ENCODE peak calls at places on chromosome 4, in seven cellular contexts. S, P, I, A, H, Q and U are unnamed samples.

GRCh38 chr4:76582074-76582816 is 147.2 kb downstream of the SHROOM3 start:
- DNase-seq in S (peak), P (no peak), I (peak), A (no peak), H (no peak), Q (no peak), U (no peak)

GRCh38 chr4:10259976-10260375 is 143.4 kb upstream of the WDR1 start:
- DNase-seq in S (no peak), P (no peak), I (no peak), A (no peak), H (no peak), Q (no peak), U (no peak)

GRCh38 chr4:112348488-112349158 is 51.5 kb downstream of the ALPK1 start:
- DNase-seq in S (peak), P (peak), I (peak), A (peak), H (peak), Q (peak), U (peak)

GRCh38 chr4:48082956-48083355 is 51.1 kb downstream of the TXK start:
- DNase-seq in S (no peak), P (no peak), I (no peak), A (no peak), H (no peak), Q (no peak), U (no peak)

GRCh38 chr4:163048447-163048846 is 118.2 kb downstream of the NAF1 start:
- DNase-seq in S (peak), P (peak), I (no peak), A (no peak), H (no peak), Q (peak), U (peak)

GRCh38 chr4:25223770-25224375 is 10.0 kb upstream of the PI4K2B start:
- DNase-seq in S (peak), P (peak), I (no peak), A (no peak), H (no peak), Q (peak), U (peak)

GRCh38 chr4:45944000-45944399 is 179.9 kb downstream of the GABRG1 start:
- DNase-seq in S (no peak), P (no peak), I (no peak), A (no peak), H (no peak), Q (no peak), U (no peak)

GRCh38 chr4:145182212-145182611 is 1.8 kb upstream of the OTUD4 start:
- DNase-seq in S (no peak), P (no peak), I (no peak), A (no peak), H (no peak), Q (no peak), U (no peak)

GRCh38 chr4:184756399-184756798 is 22.5 kb upstream of the CENPU start:
- DNase-seq in S (peak), P (peak), I (no peak), A (no peak), H (no peak), Q (peak), U (peak)

GRCh38 chr4:128653514-128654420 is 155.7 kb upstream of the JADE1 start:
- DNase-seq in S (peak), P (peak), I (no peak), A (no peak), H (no peak), Q (peak), U (peak)

GRCh38 chr4:150136481-150136880 is 58.2 kb downstream of the DCLK2 start:
- DNase-seq in S (peak), P (peak), I (no peak), A (no peak), H (no peak), Q (peak), U (no peak)

GRCh38 chr4:59966758-59967157 is 1233.4 kb upstream of the ADGRL3 start:
- DNase-seq in S (no peak), P (no peak), I (no peak), A (no peak), H (no peak), Q (no peak), U (no peak)

GRCh38 chr4:18621186-18621585 is 599.6 kb upstream of the LCORL start:
- DNase-seq in S (no peak), P (no peak), I (no peak), A (no peak), H (no peak), Q (no peak), U (no peak)

GRCh38 chr4:2909583-2909982 is 53.6 kb downstream of the NOP14 start:
- DNase-seq in S (no peak), P (no peak), I (no peak), A (no peak), H (no peak), Q (no peak), U (no peak)

GRCh38 chr4:169662226-169662625 is 41.8 kb downstream of the CLCN3 start:
- DNase-seq in S (no peak), P (no peak), I (no peak), A (no peak), H (no peak), Q (no peak), U (no peak)

GRCh38 chr4:113881256-113881655 is 98.2 kb downstream of the ARSJ start:
- DNase-seq in S (peak), P (peak), I (no peak), A (no peak), H (no peak), Q (peak), U (peak)

GRCh38 chr4:89283226-89283974 is 24.2 kb downstream of the GPRIN3 start:
- DNase-seq in S (peak), P (peak), I (no peak), A (no peak), H (no peak), Q (no peak), U (peak)

GRCh38 chr4:149113804-149114430 is 671.7 kb upstream of the NR3C2 start:
- DNase-seq in S (peak), P (peak), I (peak), A (no peak), H (peak), Q (peak), U (no peak)

GRCh38 chr4:149110499-149110898 is 668.3 kb upstream of the NR3C2 start:
- DNase-seq in S (no peak), P (no peak), I (no peak), A (no peak), H (no peak), Q (no peak), U (no peak)

GRCh38 chr4:149108626-149109025 is 666.4 kb upstream of the NR3C2 start:
- DNase-seq in S (no peak), P (no peak), I (no peak), A (no peak), H (no peak), Q (peak), U (peak)

GRCh38 chr4:149112109-149112508 is 669.9 kb upstream of the NR3C2 start:
- DNase-seq in S (no peak), P (no peak), I (no peak), A (no peak), H (no peak), Q (no peak), U (no peak)
- TF ChIP-seq CTCF in S (no peak), P (no peak), I (no peak), A (no peak), H (no peak), Q (no peak), U (no peak)

GRCh38 chr4:176298664-176299063 is 21.1 kb upstream of the SPCS3 start:
- DNase-seq in S (no peak), P (no peak), I (no peak), A (no peak), H (no peak), Q (no peak), U (no peak)
- H3K4me3 ChIP-seq in S (no peak), P (no peak), I (no peak), A (no peak), H (no peak), Q (no peak), U (no peak)

GRCh38 chr4:171622729-171623128 is 190.5 kb upstream of the GALNTL6 start:
- DNase-seq in S (no peak), P (no peak), I (no peak), A (no peak), H (no peak), Q (no peak), U (no peak)

GRCh38 chr4:171626554-171626953 is 186.7 kb upstream of the GALNTL6 start:
- DNase-seq in S (no peak), P (no peak), I (no peak), A (no peak), H (no peak), Q (no peak), U (no peak)

DNA sequence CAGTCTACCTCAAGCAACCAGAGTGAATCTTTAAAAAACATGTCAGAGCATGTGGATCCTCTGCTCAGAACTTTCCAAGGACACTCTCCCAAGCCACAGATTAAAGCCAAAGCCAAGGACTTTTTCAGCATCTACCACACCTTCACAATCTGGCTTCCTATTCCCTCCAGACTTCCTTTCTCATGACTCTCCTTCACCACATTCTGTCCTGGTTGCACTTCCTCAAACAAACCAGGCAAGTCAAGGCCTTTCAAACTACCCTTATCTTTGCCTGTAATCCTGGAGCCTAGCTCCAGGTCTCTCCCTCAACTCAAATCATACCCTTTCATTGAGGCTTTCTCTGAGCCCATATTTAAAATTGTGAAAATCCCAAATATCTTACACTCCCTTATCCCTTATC is 191.6 kb upstream of the GALNTL6 start:
- DNase-seq in S (no peak), P (no peak), I (no peak), A (no peak), H (no peak), Q (no peak), U (no peak)
- TF ChIP-seq CTCF in S (no peak), P (no peak), I (no peak), A (no peak), H (no peak), Q (no peak), U (no peak)

GRCh38 chr4:42359686-42360085 is 37.6 kb upstream of the SHISA3 start:
- DNase-seq in S (peak), P (peak), I (no peak), A (no peak), H (no peak), Q (peak), U (no peak)

GRCh38 chr4:42357325-42357724 is 40.0 kb upstream of the SHISA3 start:
- DNase-seq in S (no peak), P (no peak), I (no peak), A (no peak), H (no peak), Q (no peak), U (no peak)

GRCh38 chr4:42361475-42361874 is 35.8 kb upstream of the SHISA3 start:
- DNase-seq in S (no peak), P (no peak), I (no peak), A (no peak), H (no peak), Q (no peak), U (no peak)

GRCh38 chr4:42363614-42364013 is 33.7 kb upstream of the SHISA3 start:
- DNase-seq in S (no peak), P (no peak), I (no peak), A (no peak), H (no peak), Q (no peak), U (no peak)

GRCh38 chr4:42360158-42360557 is 37.1 kb upstream of the SHISA3 start:
- DNase-seq in S (no peak), P (peak), I (no peak), A (no peak), H (no peak), Q (no peak), U (no peak)
- H3K4me3 ChIP-seq in S (no peak), P (no peak), I (no peak), A (peak), H (no peak), Q (no peak), U (no peak)

DNA sequence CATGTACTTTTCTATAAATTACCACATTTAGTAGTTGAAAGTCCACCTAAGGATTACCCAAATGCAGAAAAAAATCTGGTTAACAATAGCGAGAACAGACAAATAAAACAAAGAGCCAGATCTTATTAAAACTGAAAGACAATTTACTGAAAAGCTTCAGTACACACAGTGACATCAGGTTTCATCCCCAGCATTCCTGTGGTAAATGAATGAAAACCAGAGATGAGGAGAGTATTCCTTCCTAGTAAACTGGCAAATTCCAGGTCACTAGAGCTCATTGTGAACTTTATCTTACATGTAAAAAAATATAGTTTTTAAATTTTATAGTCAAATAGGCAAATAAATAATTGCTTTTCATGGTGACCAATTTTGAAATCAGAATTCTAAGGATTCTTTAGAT is 1290.5 kb downstream of the ADGRL3 start:
- DNase-seq in S (no peak), P (no peak), I (no peak), A (no peak), H (no peak), Q (no peak), U (no peak)
- TF ChIP-seq CTCF in S (no peak), P (no peak), I (no peak), A (no peak), H (no peak), Q (no peak), U (no peak)

DNA sequence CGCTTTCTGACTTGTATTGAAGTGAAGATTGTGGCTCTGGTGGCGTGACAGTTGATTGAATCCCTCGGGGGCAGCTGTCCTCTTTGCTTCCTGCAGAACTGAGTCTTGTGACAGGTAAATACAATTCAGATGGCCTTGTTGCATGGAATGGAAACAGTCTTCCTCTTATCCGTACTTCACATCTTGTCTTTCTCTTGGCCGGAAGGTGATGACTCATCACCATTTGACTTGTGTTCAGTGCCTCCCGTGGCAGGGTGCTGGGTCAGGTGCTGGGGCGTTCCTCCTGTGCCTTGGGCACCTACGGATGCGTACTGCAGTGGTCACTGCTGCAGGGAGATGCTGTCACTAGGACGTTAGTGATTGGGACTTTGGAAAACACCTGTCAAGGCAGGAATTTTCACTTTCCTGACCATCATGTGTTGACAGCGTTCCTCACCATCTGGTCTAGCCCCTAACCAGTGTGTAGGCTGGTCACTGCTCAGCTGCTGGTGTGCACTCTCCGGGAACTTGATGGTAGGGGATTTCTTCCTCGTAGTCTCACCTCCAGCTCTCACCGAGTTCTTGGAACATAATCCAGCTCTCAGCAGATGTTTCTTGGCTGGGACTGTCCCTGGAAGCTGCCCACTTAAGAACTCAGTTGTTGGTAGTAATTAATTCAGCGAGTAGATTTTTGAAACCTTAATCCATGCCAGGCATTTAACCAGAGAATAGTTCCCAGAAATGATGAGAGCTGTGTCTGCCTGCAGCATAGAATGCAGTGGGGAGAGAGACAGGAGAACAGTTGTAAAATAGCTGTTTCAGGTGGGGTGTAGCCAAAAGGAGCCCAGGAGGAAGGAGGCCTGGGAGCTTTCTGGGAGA is 7.2 kb downstream of the TBC1D14 start:
- DNase-seq in S (peak), P (no peak), I (no peak), A (peak), H (no peak), Q (no peak), U (no peak)
- H3K4me3 ChIP-seq in S (no peak), P (no peak), I (no peak), A (peak), H (no peak), Q (no peak), U (no peak)

GRCh38 chr4:118280501-118281218 is 72.1 kb downstream of the PRSS12 start:
- DNase-seq in S (peak), P (peak), I (no peak), A (peak), H (peak), Q (peak), U (peak)
- TF ChIP-seq CTCF in S (peak), P (peak), I (peak), A (peak), H (peak), Q (peak), U (peak)